ENCODE peak calls at places on chromosome 16, in seven cellular contexts. I is GM23338, B is MM.1S, H is hepatocyte, R is PC-3, X is OCI-LY7, Z is neural progenitor cell. P is an unnamed sample.

GRCh38 chr16:19006446-19007315 is 22.9 kb downstream of the TMC7 start:
- DNase-seq in I (no peak), B (no peak), H (no peak), R (no peak), X (no peak), Z (no peak), P (no peak)

GRCh38 chr16:280005-280421 is 378 bp upstream of the ARHGDIG start:
- DNase-seq in I (peak), B (no peak), H (no peak), R (no peak), X (no peak), Z (peak), P (no peak)

GRCh38 chr16:55037051-55037450 is 106.4 kb downstream of the IRX5 start:
- DNase-seq in I (no peak), B (no peak), H (no peak), R (no peak), X (no peak), Z (no peak), P (no peak)

GRCh38 chr16:70267516-70267915 is 15.8 kb upstream of the EXOSC6 start:
- DNase-seq in I (peak), B (no peak), H (peak), R (peak), X (peak), Z (peak), P (peak)

GRCh38 chr16:85086347-85087291 is 25.7 kb downstream of the CIBAR2 start:
- DNase-seq in I (peak), B (peak), H (peak), R (peak), X (peak), Z (peak), P (peak)

GRCh38 chr16:84896847-84897246 is 77.1 kb downstream of the CRISPLD2 start:
- DNase-seq in I (peak), B (no peak), H (no peak), R (no peak), X (no peak), Z (no peak), P (no peak)

GRCh38 chr16:87238371-87238715 is 78.8 kb downstream of the C16orf95 start:
- DNase-seq in I (no peak), B (no peak), H (no peak), R (no peak), X (no peak), Z (no peak), P (no peak)

GRCh38 chr16:80563807-80564206 is 23.0 kb downstream of the DYNLRB2 start:
- DNase-seq in I (no peak), B (no peak), H (peak), R (no peak), X (no peak), Z (no peak), P (no peak)

GRCh38 chr16:82580293-82580900 is 46.4 kb upstream of the CDH13 start:
- DNase-seq in I (peak), B (no peak), H (peak), R (peak), X (peak), Z (peak), P (peak)

GRCh38 chr16:67842509-67843342 is 606 bp downstream of the THAP11 start:
- DNase-seq in I (peak), B (peak), H (peak), R (peak), X (peak), Z (peak), P (no peak)

GRCh38 chr16:57600048-57600835 is 28.2 kb upstream of the ADGRG1 start:
- DNase-seq in I (peak), B (peak), H (peak), R (peak), X (peak), Z (peak), P (peak)

GRCh38 chr16:23031508-23032098 is 117.6 kb downstream of the USP31 start:
- DNase-seq in I (peak), B (no peak), H (no peak), R (no peak), X (no peak), Z (peak), P (no peak)

GRCh38 chr16:53945996-53946395 is 242.0 kb downstream of the FTO start:
- DNase-seq in I (peak), B (no peak), H (peak), R (peak), X (peak), Z (peak), P (peak)

GRCh38 chr16:67104061-67104460 is 5.7 kb upstream of the PHAF1 start:
- DNase-seq in I (peak), B (no peak), H (peak), R (peak), X (no peak), Z (peak), P (no peak)

GRCh38 chr16:49354101-49354500 is 19.5 kb upstream of the C16orf78 start:
- DNase-seq in I (no peak), B (no peak), H (no peak), R (no peak), X (no peak), Z (no peak), P (no peak)

GRCh38 chr16:4614571-4615388 is at the start of gene UBALD1:
- DNase-seq in I (peak), B (peak), H (peak), R (peak), X (peak), Z (peak), P (peak)

GRCh38 chr16:2692251-2692947 is 10.1 kb downstream of the KCTD5 start:
- DNase-seq in I (peak), B (no peak), H (no peak), R (no peak), X (no peak), Z (peak), P (no peak)

GRCh38 chr16:11320170-11320569 is 25.1 kb upstream of the RMI2 start:
- DNase-seq in I (no peak), B (no peak), H (no peak), R (no peak), X (no peak), Z (no peak), P (no peak)

GRCh38 chr16:28513484-28514181 is 7.0 kb upstream of the IL27 start:
- DNase-seq in I (no peak), B (no peak), H (no peak), R (no peak), X (no peak), Z (no peak), P (no peak)

GRCh38 chr16:49495151-49495566 is 121.6 kb downstream of the C16orf78 start:
- DNase-seq in I (no peak), B (no peak), H (no peak), R (no peak), X (no peak), Z (no peak), P (no peak)

GRCh38 chr16:11597268-11597690 is 10.6 kb upstream of the LITAF start:
- DNase-seq in I (no peak), B (no peak), H (no peak), R (peak), X (no peak), Z (no peak), P (no peak)

GRCh38 chr16:15993541-15993940 is 44.1 kb downstream of the ABCC1 start:
- DNase-seq in I (no peak), B (no peak), H (no peak), R (no peak), X (no peak), Z (no peak), P (no peak)

GRCh38 chr16:52184336-52184735 is 362.6 kb downstream of the TOX3 start:
- DNase-seq in I (no peak), B (no peak), H (no peak), R (no peak), X (no peak), Z (no peak), P (no peak)

GRCh38 chr16:50165473-50165872 is 12.4 kb downstream of the TENT4B start:
- DNase-seq in I (no peak), B (no peak), H (no peak), R (no peak), X (no peak), Z (no peak), P (no peak)

GRCh38 chr16:57858635-57859034 is 56.3 kb upstream of the KIFC3 start:
- DNase-seq in I (no peak), B (no peak), H (no peak), R (no peak), X (no peak), Z (no peak), P (no peak)

GRCh38 chr16:82630688-82631087 is 3.9 kb downstream of the CDH13 start:
- DNase-seq in I (no peak), B (no peak), H (no peak), R (peak), X (no peak), Z (no peak), P (no peak)

GRCh38 chr16:78697426-78697825 is 598.0 kb downstream of the WWOX start:
- DNase-seq in I (no peak), B (no peak), H (no peak), R (no peak), X (no peak), Z (no peak), P (no peak)

GRCh38 chr16:19555938-19556778 is 655 bp downstream of the VPS35L start:
- DNase-seq in I (peak), B (peak), H (peak), R (peak), X (peak), Z (peak), P (peak)

GRCh38 chr16:48613061-48613957 is 3.3 kb upstream of the N4BP1 start:
- DNase-seq in I (peak), B (peak), H (peak), R (peak), X (peak), Z (no peak), P (no peak)

GRCh38 chr16:87806608-87807546 is 41.1 kb upstream of the KLHDC4 start:
- DNase-seq in I (no peak), B (peak), H (peak), R (peak), X (peak), Z (no peak), P (peak)

GRCh38 chr16:69324013-69324531 is 6.3 kb downstream of the PDF start:
- DNase-seq in I (no peak), B (no peak), H (peak), R (no peak), X (no peak), Z (no peak), P (no peak)

GRCh38 chr16:47726031-47726675 is 265.0 kb downstream of the PHKB start:
- DNase-seq in I (no peak), B (no peak), H (no peak), R (no peak), X (no peak), Z (no peak), P (no peak)

GRCh38 chr16:16133943-16134604 is 89.2 kb downstream of the ABCC6 start:
- DNase-seq in I (no peak), B (no peak), H (no peak), R (no peak), X (no peak), Z (no peak), P (no peak)

GRCh38 chr16:24723663-24724062 is 5.8 kb upstream of the TNRC6A start:
- DNase-seq in I (no peak), B (no peak), H (no peak), R (peak), X (no peak), Z (no peak), P (no peak)

GRCh38 chr16:49693445-49693844 is 162.5 kb downstream of the ZNF423 start:
- DNase-seq in I (no peak), B (no peak), H (no peak), R (no peak), X (no peak), Z (no peak), P (no peak)

GRCh38 chr16:73202176-73202729 is 154.3 kb upstream of the ZFHX3 start:
- DNase-seq in I (no peak), B (no peak), H (peak), R (no peak), X (no peak), Z (no peak), P (no peak)

GRCh38 chr16:11526921-11527320 is 59.8 kb downstream of the LITAF start:
- DNase-seq in I (peak), B (no peak), H (no peak), R (no peak), X (no peak), Z (peak), P (no peak)

GRCh38 chr16:57538235-57538711 is 1.9 kb upstream of the CCDC102A start:
- DNase-seq in I (no peak), B (no peak), H (no peak), R (no peak), X (no peak), Z (no peak), P (no peak)

DNA sequence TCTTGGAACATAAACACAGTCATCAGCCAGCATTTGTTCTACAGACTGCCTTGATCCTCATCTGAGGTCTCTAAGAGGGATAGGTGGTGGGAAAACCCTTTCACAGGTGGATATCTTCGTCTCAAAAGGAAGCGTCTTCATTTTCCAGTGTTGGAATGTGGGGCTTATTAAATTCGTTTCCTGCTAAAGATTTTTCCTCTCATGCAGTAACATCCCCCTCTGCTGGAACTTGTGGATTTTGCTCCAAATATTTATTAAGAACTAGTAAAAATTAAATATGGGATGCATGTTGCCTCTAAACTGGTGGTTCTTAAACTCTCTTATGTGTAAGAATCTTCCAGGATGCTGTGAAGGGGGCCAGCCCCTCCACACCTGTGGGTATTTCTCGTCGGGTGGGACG is 20.1 kb upstream of the MLYCD start:
- DNase-seq in I (peak), B (no peak), H (peak), R (peak), X (peak), Z (peak), P (peak)
- TF ChIP-seq CTCF in I (peak), B (no peak), H (peak), R (peak), X (peak), Z (peak), P (peak)

GRCh38 chr16:74666010-74666421 is 661 bp downstream of the RFWD3 start:
- DNase-seq in I (no peak), B (no peak), H (no peak), R (no peak), X (no peak), Z (no peak), P (no peak)

GRCh38 chr16:74666425-74667214 is at the start of gene RFWD3:
- DNase-seq in I (peak), B (peak), H (peak), R (peak), X (peak), Z (peak), P (peak)

GRCh38 chr16:74667215-74667765 is 613 bp upstream of the RFWD3 start:
- DNase-seq in I (peak), B (peak), H (peak), R (no peak), X (peak), Z (peak), P (no peak)
- TF ChIP-seq EZH2phosphoT487 in I (no peak), B (no peak), H (no peak), R (no peak), X (no peak), Z (no peak), P (no peak)

GRCh38 chr16:88811850-88812736 is at the start of gene APRT:
- DNase-seq in I (peak), B (peak), H (peak), R (peak), X (peak), Z (peak), P (peak)
- TF ChIP-seq CTCF in I (peak), B (no peak), H (peak), R (no peak), X (no peak), Z (peak), P (peak)

GRCh38 chr16:12976936-12977335 is 75.5 kb downstream of the SHISA9 start:
- DNase-seq in I (no peak), B (no peak), H (no peak), R (no peak), X (no peak), Z (peak), P (no peak)
- TF ChIP-seq EZH2phosphoT487 in I (no peak), B (no peak), H (no peak), R (no peak), X (no peak), Z (no peak), P (no peak)

GRCh38 chr16:86093801-86094750 is 195.1 kb downstream of the IRF8 start:
- DNase-seq in I (no peak), B (no peak), H (no peak), R (no peak), X (no peak), Z (no peak), P (no peak)
- TF ChIP-seq CTCF in I (peak), B (no peak), H (peak), R (no peak), X (peak), Z (peak), P (peak)

GRCh38 chr16:27407158-27407557 is 5.2 kb downstream of the IL21R start:
- DNase-seq in I (no peak), B (no peak), H (no peak), R (no peak), X (peak), Z (no peak), P (no peak)

GRCh38 chr16:27406729-27407128 is 4.8 kb downstream of the IL21R start:
- DNase-seq in I (no peak), B (no peak), H (no peak), R (no peak), X (no peak), Z (no peak), P (no peak)

GRCh38 chr16:27405546-27406451 is 3.8 kb downstream of the IL21R start:
- DNase-seq in I (no peak), B (no peak), H (no peak), R (no peak), X (peak), Z (no peak), P (no peak)

GRCh38 chr16:27408012-27408601 is 6.1 kb downstream of the IL21R start:
- DNase-seq in I (no peak), B (no peak), H (no peak), R (no peak), X (peak), Z (no peak), P (no peak)

DNA sequence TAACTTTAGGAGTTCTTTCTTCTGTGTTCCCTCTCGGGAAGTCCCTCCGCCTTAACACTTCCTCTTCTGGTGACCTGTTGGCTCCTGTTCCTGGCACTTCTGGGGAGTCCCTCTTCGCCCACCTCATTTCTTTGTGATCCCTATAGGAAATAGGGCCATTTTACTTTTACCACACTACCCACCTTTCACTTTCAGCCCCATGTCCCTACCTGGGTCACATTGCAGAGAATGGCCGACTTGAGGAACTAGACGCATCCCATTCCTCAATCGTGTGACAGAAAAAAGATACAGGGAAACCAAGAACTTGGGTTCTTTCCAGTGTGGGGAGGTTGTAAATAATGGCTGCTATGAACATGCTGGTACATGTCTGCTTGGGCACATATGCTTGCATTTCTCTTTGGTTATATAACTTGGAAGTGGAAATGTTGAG is 6.6 kb downstream of the IL21R start:
- DNase-seq in I (no peak), B (no peak), H (no peak), R (no peak), X (no peak), Z (no peak), P (no peak)
- TF ChIP-seq EZH2phosphoT487 in I (no peak), B (no peak), H (no peak), R (no peak), X (no peak), Z (no peak), P (no peak)